ENCODE peak calls at places on chromosome 15, in ten cellular contexts. M is GM23338, Z is T follicular helper cell, S is HFFc6, H is A172, V is LHCN-M2, C is neural progenitor cell, Q is T-helper 17 cell, K is dorsolateral prefrontal cortex, L is COLO829. P is an unnamed sample.

GRCh38 chr15:55277116-55277564 is 12.5 kb downstream of the RAB27A start:
- DNase-seq in M (no peak), Z (peak; percentile 41), S (no peak), H (peak; percentile 49), V (no peak), C (no peak), Q (no peak), K (no peak), L (no peak), P (no peak)

GRCh38 chr15:73922186-73923151 is 3.8 kb upstream of the LOXL1 start:
- DNase-seq in M (peak; percentile 92), Z (no peak), S (no peak), H (peak; percentile 74), V (peak; percentile 90), C (peak; percentile 85), Q (no peak), K (no peak), L (no peak), P (peak; percentile 53)

GRCh38 chr15:35810007-35810406 is 264.0 kb upstream of the DPH6 start:
- DNase-seq in M (no peak), Z (no peak), S (no peak), H (no peak), V (no peak), C (no peak), Q (no peak), K (no peak), L (no peak), P (no peak)

GRCh38 chr15:93025625-93025982 is 63.4 kb downstream of the RGMA start:
- DNase-seq in M (no peak), Z (no peak), S (no peak), H (no peak), V (no peak), C (no peak), Q (no peak), K (no peak), L (no peak), P (no peak)

GRCh38 chr15:66588537-66588936 is 22.7 kb upstream of the LCTL start:
- DNase-seq in M (peak; percentile 85), Z (no peak), S (no peak), H (no peak), V (no peak), C (peak; percentile 60), Q (no peak), K (no peak), L (no peak), P (no peak)

GRCh38 chr15:31485431-31485830 is 158.8 kb downstream of the KLF13 start:
- DNase-seq in M (no peak), Z (no peak), S (no peak), H (no peak), V (no peak), C (no peak), Q (no peak), K (peak; percentile 19), L (no peak), P (no peak)

GRCh38 chr15:99744142-99744541 is 10.9 kb upstream of the LYSMD4 start:
- DNase-seq in M (peak; percentile 35), Z (no peak), S (no peak), H (no peak), V (no peak), C (no peak), Q (no peak), K (no peak), L (no peak), P (no peak)

GRCh38 chr15:64975390-64975789 is 14.3 kb downstream of the SPG21 start:
- DNase-seq in M (no peak), Z (no peak), S (no peak), H (no peak), V (no peak), C (no peak), Q (no peak), K (no peak), L (no peak), P (no peak)

GRCh38 chr15:61822511-61822910 is 237.7 kb downstream of the VPS13C start:
- DNase-seq in M (no peak), Z (no peak), S (no peak), H (no peak), V (no peak), C (no peak), Q (no peak), K (no peak), L (no peak), P (no peak)

GRCh38 chr15:73927476-73928240 is 1.4 kb downstream of the LOXL1 start:
- DNase-seq in M (peak; percentile 81), Z (peak; percentile 68), S (no peak), H (peak; percentile 36), V (peak; percentile 54), C (peak; percentile 82), Q (peak; percentile 79), K (no peak), L (no peak), P (peak; percentile 34)

GRCh38 chr15:90808517-90808939 is 59.9 kb upstream of the FURIN start:
- DNase-seq in M (no peak), Z (no peak), S (no peak), H (no peak), V (peak; percentile 4), C (no peak), Q (no peak), K (no peak), L (no peak), P (no peak)

GRCh38 chr15:92271179-92271578 is 122.5 kb upstream of the ST8SIA2 start:
- DNase-seq in M (no peak), Z (no peak), S (no peak), H (no peak), V (no peak), C (no peak), Q (no peak), K (no peak), L (no peak), P (no peak)

GRCh38 chr15:90336705-90337141 is 15.4 kb upstream of the ZNF774 start:
- DNase-seq in M (no peak), Z (no peak), S (peak; percentile 90), H (no peak), V (no peak), C (no peak), Q (no peak), K (no peak), L (no peak), P (peak; percentile 44)

GRCh38 chr15:85689729-85690128 is 105.0 kb downstream of the KLHL25 start:
- DNase-seq in M (peak; percentile 81), Z (peak; percentile 54), S (no peak), H (no peak), V (no peak), C (peak; percentile 80), Q (peak; percentile 56), K (peak; percentile 35), L (no peak), P (peak; percentile 49)

GRCh38 chr15:68812596-68813548 is 7.8 kb downstream of the ANP32A start:
- DNase-seq in M (no peak), Z (no peak), S (no peak), H (no peak), V (no peak), C (no peak), Q (no peak), K (no peak), L (no peak), P (no peak)

GRCh38 chr15:72163719-72164118 is 33.9 kb downstream of the GRAMD2A start:
- DNase-seq in M (no peak), Z (no peak), S (no peak), H (no peak), V (no peak), C (no peak), Q (no peak), K (peak; percentile 38), L (no peak), P (no peak)

GRCh38 chr15:75776075-75776443 is 63.4 kb upstream of the CSPG4 start:
- DNase-seq in M (peak; percentile 37), Z (no peak), S (peak; percentile 3), H (peak; percentile 50), V (peak; percentile 53), C (peak; percentile 3), Q (no peak), K (no peak), L (no peak), P (peak; percentile 57)

GRCh38 chr15:50933353-50933752 is 24.9 kb downstream of the AP4E1 start:
- DNase-seq in M (no peak), Z (no peak), S (no peak), H (no peak), V (no peak), C (no peak), Q (no peak), K (no peak), L (no peak), P (no peak)

GRCh38 chr15:75842722-75843617 is at the start of gene UBE2Q2:
- DNase-seq in M (peak; percentile 90), Z (peak; percentile 51), S (peak; percentile 55), H (peak; percentile 35), V (peak; percentile 66), C (peak; percentile 94), Q (peak; percentile 53), K (peak; percentile 38), L (peak; percentile 35), P (peak; percentile 55)

GRCh38 chr15:42495361-42496212 is at the start of gene SNAP23:
- DNase-seq in M (peak; percentile 95), Z (peak; percentile 74), S (peak; percentile 96), H (peak; percentile 88), V (peak; percentile 95), C (peak; percentile 96), Q (peak; percentile 66), K (peak; percentile 93), L (peak; percentile 86), P (peak; percentile 95)

GRCh38 chr15:63892794-63893441 is 59.2 kb upstream of the HERC1 start:
- DNase-seq in M (no peak), Z (peak; percentile 50), S (no peak), H (no peak), V (no peak), C (no peak), Q (peak; percentile 38), K (no peak), L (no peak), P (no peak)

GRCh38 chr15:64010719-64011118 is 35.6 kb downstream of the DAPK2 start:
- DNase-seq in M (no peak), Z (peak; percentile 87), S (peak; percentile 67), H (peak; percentile 93), V (peak; percentile 99), C (no peak), Q (peak; percentile 74), K (no peak), L (peak; percentile 3), P (peak; percentile 96)

GRCh38 chr15:54619180-54619579 is 577.6 kb downstream of the RSL24D1 start:
- DNase-seq in M (no peak), Z (no peak), S (no peak), H (no peak), V (no peak), C (no peak), Q (no peak), K (no peak), L (no peak), P (no peak)

GRCh38 chr15:63948971-63949370 is 97.3 kb downstream of the DAPK2 start:
- DNase-seq in M (no peak), Z (no peak), S (no peak), H (no peak), V (peak; percentile 49), C (no peak), Q (no peak), K (no peak), L (no peak), P (no peak)

GRCh38 chr15:50280271-50280670 is 14.7 kb upstream of the HDC start:
- DNase-seq in M (no peak), Z (no peak), S (no peak), H (peak; percentile 30), V (peak; percentile 23), C (no peak), Q (no peak), K (no peak), L (no peak), P (no peak)

GRCh38 chr15:89414571-89414970 is 79.9 kb upstream of the POLG start:
- DNase-seq in M (no peak), Z (no peak), S (no peak), H (no peak), V (no peak), C (no peak), Q (no peak), K (no peak), L (no peak), P (no peak)

GRCh38 chr15:83475551-83475950 is 28.4 kb downstream of the SH3GL3 start:
- DNase-seq in M (peak; percentile 53), Z (no peak), S (peak; percentile 6), H (peak; percentile 51), V (peak; percentile 20), C (no peak), Q (no peak), K (no peak), L (no peak), P (peak; percentile 16)

GRCh38 chr15:33729648-33730047 is 238.6 kb upstream of the CHRM5 start:
- DNase-seq in M (peak; percentile 34), Z (no peak), S (no peak), H (peak; percentile 5), V (no peak), C (peak; percentile 26), Q (no peak), K (no peak), L (no peak), P (no peak)

P was measured in brain microvascular endothelial cell.